ENCODE peak calls at places on chromosomes 13 and 19, in five cellular contexts. Q, U, T, Y and K are unnamed samples.

GRCh38 chr13:100300213-100300612 is 211.3 kb downstream of the PCCA start:
- DNase-seq in U (no peak), Q (no peak), Y (no peak), T (no peak), K (no peak)

GRCh38 chr13:36006347-36006746 is 124.8 kb downstream of the DCLK1 start:
- DNase-seq in T (no peak), Q (no peak), U (no peak), Y (no peak), K (no peak)

GRCh38 chr13:113907637-113908617 is 44.1 kb upstream of the GAS6 start:
- DNase-seq in Y (no peak), U (no peak), Q (no peak), T (no peak), K (no peak)

GRCh38 chr13:40502236-40502635 is 164.2 kb downstream of the FOXO1 start:
- DNase-seq in Q (no peak), U (peak), T (no peak), Y (no peak), K (no peak)

GRCh38 chr13:31022491-31022890 is 90.0 kb downstream of the TEX26 start:
- DNase-seq in Y (no peak), T (no peak), U (no peak), Q (no peak), K (no peak)

GRCh38 chr13:114134111-114134943 is 1.9 kb upstream of the RASA3 start:
- DNase-seq in T (no peak), U (no peak), Y (no peak), Q (no peak), K (no peak)

GRCh38 chr13:114315074-114315785 is 927 bp downstream of the CHAMP1 start:
- DNase-seq in U (no peak), T (no peak), Q (no peak), Y (no peak), K (no peak)

GRCh38 chr13:24270639-24271131 is 38.7 kb upstream of the C1QTNF9 start:
- DNase-seq in U (no peak), Q (no peak), Y (peak), T (no peak), K (peak)

GRCh38 chr13:49220035-49220855 is at the start of gene MLNR:
- DNase-seq in U (peak), T (peak), Y (peak), Q (peak), K (no peak)

GRCh38 chr19:47247308-47247990 is 8.9 kb upstream of the CCDC9 start:
- DNase-seq in Q (peak), Y (peak), T (peak), U (peak), K (no peak)

GRCh38 chr13:89678722-89679121 is 1668.8 kb upstream of the MIR17HG start:
- DNase-seq in Q (no peak), T (no peak), U (no peak), Y (no peak), K (no peak)

GRCh38 chr19:41646589-41647204 is 19.8 kb upstream of the CEACAM4 start:
- DNase-seq in T (peak), U (peak), Q (peak), Y (no peak), K (no peak)

GRCh38 chr13:62321139-62321538 is 905.5 kb upstream of the PCDH20 start:
- DNase-seq in T (no peak), Q (no peak), U (no peak), Y (no peak), K (no peak)

GRCh38 chr13:93118081-93118615 is 108.5 kb upstream of the GPC6 start:
- DNase-seq in T (no peak), Y (no peak), Q (no peak), U (no peak), K (no peak)

GRCh38 chr13:92657565-92657964 is 569.0 kb upstream of the GPC6 start:
- DNase-seq in Y (no peak), U (no peak), T (no peak), Q (no peak), K (no peak)

GRCh38 chr19:54434112-54434861 is 14.7 kb upstream of the LENG8 start:
- DNase-seq in Y (no peak), Q (no peak), U (no peak), T (no peak), K (no peak)

GRCh38 chr19:43124360-43124759 is 41.9 kb upstream of the PSG2 start:
- DNase-seq in T (peak), Y (no peak), U (no peak), Q (no peak), K (no peak)

GRCh38 chr13:37656247-37656940 is 57.8 kb upstream of the POSTN start:
- DNase-seq in U (no peak), T (no peak), Q (no peak), Y (no peak), K (no peak)

GRCh38 chr13:53191091-53191490 is 162.5 kb downstream of the OLFM4 start:
- DNase-seq in Q (no peak), Y (no peak), T (no peak), U (no peak), K (no peak)

GRCh38 chr13:45615501-45616101 is at the start of gene ERICH6B:
- DNase-seq in Y (no peak), T (no peak), U (peak), Q (peak), K (no peak)

GRCh38 chr13:93977986-93978385 is 501.5 kb downstream of the DCT start:
- DNase-seq in T (no peak), Q (no peak), U (no peak), Y (no peak), K (no peak)

GRCh38 chr19:29259153-29259552 is 46.2 kb upstream of the UQCRFS1 start:
- DNase-seq in U (no peak), Y (no peak), T (peak), Q (no peak), K (no peak)

GRCh38 chr19:17405250-17406038 is at the start of gene BST2:
- DNase-seq in T (peak), Q (no peak), Y (peak), U (no peak), K (peak)

GRCh38 chr19:19417618-19418270 is 12.3 kb downstream of the GATAD2A start:
- DNase-seq in U (no peak), T (no peak), Q (no peak), Y (no peak), K (no peak)

GRCh38 chr13:113927661-113928581 is 46.0 kb downstream of the C13orf46 start:
- DNase-seq in Y (no peak), U (no peak), Q (peak), T (no peak), K (no peak)

GRCh38 chr13:81929988-81930387 is 1589.1 kb upstream of the SPRY2 start:
- DNase-seq in Y (peak), Q (no peak), U (no peak), T (no peak), K (no peak)
- TF ChIP-seq ATF2 in Y (no peak), Q (no peak), U (no peak), T (no peak), K (no peak)

GRCh38 chr13:67223024-67223423 is 7.1 kb downstream of the PCDH9 start:
- DNase-seq in Q (no peak), U (no peak), T (no peak), Y (no peak), K (no peak)
- TF ChIP-seq ATF2 in Q (no peak), U (no peak), T (no peak), Y (no peak), K (no peak)

GRCh38 chr13:42498521-42498920 is 75.4 kb upstream of the TNFSF11 start:
- DNase-seq in U (no peak), Y (no peak), Q (no peak), T (no peak), K (no peak)

GRCh38 chr13:42494157-42494556 is 79.8 kb upstream of the TNFSF11 start:
- DNase-seq in U (no peak), Q (no peak), Y (no peak), T (no peak), K (no peak)

GRCh38 chr13:42495751-42496150 is 78.2 kb upstream of the TNFSF11 start:
- DNase-seq in T (no peak), Q (no peak), Y (no peak), U (no peak), K (no peak)

GRCh38 chr13:42495256-42495655 is 78.7 kb upstream of the TNFSF11 start:
- DNase-seq in Q (no peak), U (no peak), Y (no peak), T (no peak), K (no peak)

DNA sequence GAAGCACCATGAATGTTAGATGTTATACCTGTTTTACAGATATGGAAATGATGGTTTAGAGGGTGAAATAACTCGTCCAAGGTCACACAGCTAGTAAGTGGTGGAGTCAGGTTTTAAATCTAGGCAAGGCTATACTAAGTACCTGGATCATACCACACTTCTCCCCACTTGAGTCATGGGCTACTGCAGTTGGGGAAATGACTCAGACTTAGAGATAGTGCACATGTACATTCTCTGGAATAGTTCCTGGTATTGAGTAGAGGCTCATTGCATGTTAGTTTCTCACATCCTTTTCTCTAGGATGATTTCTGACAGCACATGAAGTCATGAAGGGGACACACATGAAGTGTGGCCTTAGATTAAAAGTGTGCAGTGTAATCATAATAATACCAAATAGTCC is 76.2 kb upstream of the TNFSF11 start:
- DNase-seq in T (no peak), U (no peak), Q (no peak), Y (no peak), K (peak)
- TF ChIP-seq ATF2 in T (no peak), U (no peak), Q (no peak), Y (no peak), K (peak)

GRCh38 chr19:4446801-4447200 is 10.8 kb downstream of the UBXN6 start:
- DNase-seq in T (no peak), Q (no peak), Y (no peak), U (no peak), K (no peak)

GRCh38 chr19:4443966-4444764 is 13.4 kb downstream of the UBXN6 start:
- DNase-seq in Q (no peak), U (no peak), Y (no peak), T (no peak), K (no peak)

GRCh38 chr19:4443188-4443587 is 14.4 kb downstream of the UBXN6 start:
- DNase-seq in Q (no peak), Y (no peak), T (no peak), U (peak), K (no peak)

GRCh38 chr19:4445963-4446668 is 11.5 kb downstream of the UBXN6 start:
- DNase-seq in Q (no peak), T (peak), Y (no peak), U (peak), K (no peak)

DNA sequence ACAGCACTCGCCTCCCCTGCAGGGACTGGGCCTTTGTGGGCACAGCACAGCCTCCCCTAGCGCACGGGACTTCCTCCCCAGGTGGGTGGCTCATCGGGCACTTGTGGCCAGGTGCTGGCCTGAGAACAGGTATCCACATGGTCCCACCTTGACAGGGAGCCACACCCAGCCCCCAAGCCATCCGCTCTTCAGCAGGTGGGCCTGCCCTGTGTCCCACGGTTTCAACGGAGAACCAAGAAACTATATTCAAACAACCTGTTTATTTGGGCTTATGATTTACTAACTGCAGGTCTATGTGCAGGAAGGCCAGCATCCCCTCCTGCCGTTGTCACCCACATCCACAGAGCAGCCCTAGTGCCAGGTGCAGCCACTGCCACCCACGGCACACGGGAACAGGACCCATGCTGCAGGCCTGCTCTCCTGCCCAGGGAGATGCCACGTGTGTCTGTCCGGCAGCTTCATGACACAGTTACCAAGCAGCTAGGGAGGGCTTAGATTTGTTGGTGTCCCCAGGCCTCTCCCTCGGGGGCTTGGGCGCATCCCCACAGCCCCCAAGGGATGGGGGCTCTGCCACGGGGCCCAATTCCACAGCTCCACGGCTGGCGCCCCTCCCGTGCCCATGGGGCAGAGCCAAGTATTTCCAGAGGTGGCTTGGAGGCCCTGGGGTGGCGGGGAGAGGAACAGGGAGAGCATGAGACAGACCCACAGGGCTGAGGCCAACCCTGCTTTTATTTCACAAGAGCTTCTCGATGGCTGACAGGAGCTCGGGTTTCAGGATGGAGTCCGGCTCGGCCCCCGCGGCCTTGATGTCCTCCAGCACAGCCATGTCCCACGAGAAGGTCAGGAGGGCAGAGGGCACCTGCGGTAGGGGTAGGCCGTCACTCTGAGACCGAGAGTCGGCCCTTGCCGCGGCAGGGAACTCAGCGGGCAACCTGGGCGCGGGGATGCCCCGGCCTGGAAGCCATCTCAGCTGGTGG is 12.5 kb downstream of the UBXN6 start:
- DNase-seq in U (peak), Q (no peak), T (peak), Y (no peak), K (no peak)
- TF ChIP-seq ATF2 in U (no peak), Q (no peak), T (no peak), Y (no peak), K (no peak)

GRCh38 chr19:1896508-1896907 is 8.7 kb upstream of the ADAT3 start:
- DNase-seq in T (no peak), Y (no peak), U (no peak), Q (no peak), K (no peak)
- TF ChIP-seq ATF2 in T (no peak), Y (no peak), U (no peak), Q (no peak), K (no peak)

GRCh38 chr19:4042731-4043082 is 24.0 kb downstream of the ZBTB7A start:
- DNase-seq in Y (no peak), Q (no peak), U (no peak), T (no peak), K (no peak)
- TF ChIP-seq ATF2 in Y (no peak), Q (no peak), U (no peak), T (no peak), K (no peak)

GRCh38 chr13:109273326-109273751 is 513.0 kb downstream of the IRS2 start:
- DNase-seq in Y (no peak), T (no peak), Q (no peak), U (no peak), K (no peak)
- TF ChIP-seq ATF2 in Y (no peak), T (no peak), Q (no peak), U (no peak), K (no peak)

GRCh38 chr13:47459512-47459911 is 541.6 kb downstream of the SUCLA2 start:
- DNase-seq in T (no peak), Q (no peak), Y (no peak), U (no peak), K (no peak)

GRCh38 chr13:47454986-47455385 is 546.1 kb downstream of the SUCLA2 start:
- DNase-seq in Q (no peak), T (no peak), U (no peak), Y (no peak), K (no peak)

GRCh38 chr13:47457631-47458030 is 543.4 kb downstream of the SUCLA2 start:
- DNase-seq in Q (no peak), U (no peak), T (no peak), Y (no peak), K (no peak)

DNA sequence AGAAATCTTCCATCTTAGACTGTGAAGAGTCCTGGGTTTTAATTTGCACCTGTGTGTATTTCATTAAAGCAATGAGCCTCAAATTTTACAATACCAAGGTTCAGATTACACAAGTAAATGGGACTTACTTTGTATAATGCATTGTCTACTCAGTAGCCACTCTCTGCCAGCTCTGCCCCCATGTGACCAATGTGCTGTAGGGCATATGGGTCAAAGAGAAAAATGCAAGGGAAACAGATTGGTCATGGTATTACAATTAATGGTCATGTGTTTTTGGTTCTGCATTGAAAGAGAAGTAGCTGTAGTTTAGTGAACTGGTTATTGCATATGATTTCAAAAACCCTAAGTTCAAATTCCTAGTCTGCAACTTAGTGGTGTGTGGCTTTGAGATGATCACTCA is 545.5 kb downstream of the SUCLA2 start:
- DNase-seq in Y (no peak), Q (peak), T (no peak), U (no peak), K (no peak)
- TF ChIP-seq ATF2 in Y (no peak), Q (no peak), T (no peak), U (no peak), K (no peak)

GRCh38 chr13:58574791-58575190 is 943.2 kb downstream of the PCDH17 start:
- DNase-seq in Q (no peak), T (no peak), Y (no peak), U (no peak), K (no peak)
- TF ChIP-seq ATF2 in Q (no peak), T (no peak), Y (no peak), U (no peak), K (no peak)

DNA sequence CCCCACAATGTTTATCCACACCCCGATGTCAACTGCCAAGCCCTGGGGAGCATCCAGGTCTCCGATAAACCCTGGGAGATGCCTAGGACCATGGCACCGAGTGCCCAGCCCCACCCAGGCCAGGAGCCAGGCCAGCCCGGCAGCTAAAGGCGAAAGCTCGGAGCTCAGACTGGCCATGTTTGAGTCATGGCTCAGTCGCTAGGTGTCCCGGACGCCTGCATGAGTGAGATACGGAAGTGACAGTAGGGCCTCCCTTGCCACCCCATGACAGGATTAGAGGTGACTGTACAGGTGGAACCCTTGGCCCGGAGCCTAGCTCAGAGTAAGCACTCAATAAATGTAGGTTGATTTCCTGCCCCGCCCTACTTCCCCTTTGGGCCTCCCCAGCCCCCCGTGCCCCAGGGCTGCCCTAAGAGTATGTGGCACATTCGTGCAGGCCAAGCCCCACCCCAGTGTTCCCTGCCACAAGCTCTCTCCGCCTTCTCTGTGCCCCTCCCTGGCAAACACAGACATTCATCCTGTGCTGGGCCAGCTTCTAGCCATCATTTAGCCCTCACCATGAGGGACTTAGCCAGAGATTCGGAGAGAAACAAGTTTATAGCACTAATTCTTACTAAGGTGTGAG is 5.8 kb upstream of the TPM4 start:
- DNase-seq in T (peak), Y (peak), Q (no peak), U (no peak), K (no peak)
- TF ChIP-seq ATF2 in T (no peak), Y (no peak), Q (no peak), U (no peak), K (no peak)